ENCODE peak calls at places on chromosomes 2 and 18, in nine cellular contexts. I, S, Q, C, U, L, O, Z and T are unnamed samples.
A peak's percentile ranks its signal among the peaks of the same experiment; 100 is the strongest.

GRCh38 chr2:9638532-9638931 is 7.7 kb upstream of the YWHAQ start:
- DNase-seq in I (no peak), U (no peak), O (no peak), C (no peak), S (peak; percentile 98), Z (peak; percentile 95), Q (no peak), L (no peak), T (peak; percentile 91)

GRCh38 chr2:101571951-101572350 is 97.0 kb upstream of the RFX8 start:
- DNase-seq in U (no peak), I (no peak), Z (no peak), C (no peak), L (no peak), S (no peak), Q (no peak), O (no peak), T (no peak)

GRCh38 chr2:54161660-54162059 is 46.2 kb downstream of the ACYP2 start:
- DNase-seq in L (no peak), I (no peak), C (no peak), O (no peak), S (peak; percentile 29), U (no peak), Q (no peak), Z (peak; percentile 31), T (no peak)

GRCh38 chr2:128241896-128242295 is 76.8 kb downstream of the HS6ST1 start:
- DNase-seq in L (no peak), Z (no peak), U (no peak), I (no peak), S (no peak), Q (no peak), O (no peak), C (no peak), T (no peak)

GRCh38 chr18:36298113-36298701 is 694 bp downstream of the FHOD3 start:
- DNase-seq in S (peak; percentile 55), L (no peak), Z (no peak), U (no peak), Q (no peak), I (no peak), C (peak; percentile 54), O (peak; percentile 80), T (no peak)

GRCh38 chr2:85915606-85916303 is 27.0 kb upstream of the ST3GAL5 start:
- DNase-seq in O (no peak), C (no peak), S (peak; percentile 38), U (no peak), L (no peak), I (no peak), Z (no peak), Q (no peak), T (no peak)

GRCh38 chr2:102273619-102274211 is 37.6 kb upstream of the IL1RL1 start:
- DNase-seq in Z (peak; percentile 95), C (no peak), L (no peak), O (no peak), I (no peak), Q (no peak), U (no peak), S (no peak), T (no peak)

GRCh38 chr2:163157891-163158511 is 319.4 kb upstream of the KCNH7 start:
- DNase-seq in C (no peak), O (no peak), L (no peak), Z (peak; percentile 85), I (no peak), S (peak; percentile 72), U (peak; percentile 16), Q (no peak), T (no peak)

GRCh38 chr2:26720322-26721166 is 28.0 kb downstream of the KCNK3 start:
- DNase-seq in U (no peak), Q (no peak), O (no peak), L (peak; percentile 68), S (peak; percentile 80), C (no peak), Z (peak; percentile 82), I (no peak), T (peak; percentile 75)

GRCh38 chr2:10273215-10274175 is 29.2 kb upstream of the HPCAL1 start:
- DNase-seq in Q (no peak), L (peak; percentile 41), S (no peak), Z (no peak), U (no peak), O (no peak), C (no peak), I (no peak), T (no peak)

GRCh38 chr2:223048519-223048918 is 3.5 kb upstream of the KCNE4 start:
- DNase-seq in Q (no peak), Z (no peak), C (no peak), L (no peak), O (no peak), I (no peak), S (no peak), U (no peak), T (no peak)

GRCh38 chr2:127001751-127002150 is 103.1 kb downstream of the TEX51 start:
- DNase-seq in U (no peak), S (no peak), O (no peak), Q (no peak), I (no peak), C (no peak), Z (no peak), L (no peak), T (no peak)

GRCh38 chr2:190408538-190409271 is 550 bp downstream of the MFSD6 start:
- DNase-seq in U (peak; percentile 71), I (peak; percentile 73), O (peak; percentile 54), S (peak; percentile 55), Z (no peak), L (peak; percentile 56), Q (peak; percentile 28), C (peak; percentile 87), T (peak; percentile 69)

GRCh38 chr2:51723716-51724115 is 691.8 kb upstream of the NRXN1 start:
- DNase-seq in C (no peak), I (no peak), U (no peak), S (no peak), Z (peak; percentile 28), Q (no peak), O (no peak), L (no peak), T (no peak)

GRCh38 chr2:145407-145806 is 99.1 kb upstream of the FAM110C start:
- DNase-seq in S (no peak), L (no peak), I (no peak), O (no peak), Z (no peak), C (no peak), Q (no peak), U (no peak), T (no peak)

GRCh38 chr2:84971799-84972790 is 1.1 kb downstream of the KCMF1 start:
- DNase-seq in I (peak; percentile 59), Z (peak; percentile 48), L (peak; percentile 61), Q (peak; percentile 37), U (peak; percentile 82), C (peak; percentile 83), O (peak; percentile 69), S (peak; percentile 74), T (no peak)

GRCh38 chr2:109560265-109560664 is 53.5 kb downstream of the SEPTIN10 start:
- DNase-seq in U (peak; percentile 14), L (no peak), I (no peak), C (no peak), Z (peak; percentile 69), O (no peak), Q (no peak), S (peak; percentile 88), T (peak; percentile 18)

GRCh38 chr18:9082763-9083510 is 19.6 kb upstream of the NDUFV2 start:
- DNase-seq in C (no peak), I (no peak), O (no peak), Z (no peak), S (no peak), Q (no peak), U (no peak), L (no peak), T (no peak)